ENCODE peak calls at places on chromosome 10, in eight cellular contexts. W is sigmoid colon; L is astrocyte of the cerebellum; R is A549; V is effector CD4-positive, alpha-beta T cell; K is stimulated activated CD4-positive, alpha-beta T cell treated with anti-CD3 and anti-CD28 coated beads, Interleukin-4, amount 100 ng/mL, for 24 hours; J is smooth muscle cell of the brain vasculature; G is GM03348. I is an unnamed sample.

GRCh38 chr10:132995909-132996602 is 53.7 kb upstream of the CFAP46 start:
- DNase-seq in W (no peak), L (no peak), R (no peak), V (no peak), K (no peak), J (no peak), G (no peak), I (no peak)

GRCh38 chr10:68600041-68600778 is 40.1 kb downstream of the TET1 start:
- DNase-seq in W (peak), L (peak), R (peak), V (peak), K (peak), J (peak), G (peak), I (peak)

GRCh38 chr10:21732067-21732772 is 198.2 kb downstream of the MLLT10 start:
- DNase-seq in W (peak), L (peak), R (peak), V (no peak), K (no peak), J (peak), G (peak), I (no peak)

GRCh38 chr10:13346912-13347234 is 1.2 kb downstream of the SEPHS1 start:
- DNase-seq in W (no peak), L (no peak), R (peak), V (no peak), K (no peak), J (no peak), G (no peak), I (no peak)

GRCh38 chr10:119608316-119609155 is 11.8 kb upstream of the TIAL1 start:
- DNase-seq in W (peak), L (no peak), R (peak), V (peak), K (peak), J (no peak), G (peak), I (no peak)

GRCh38 chr10:35005868-35006267 is 84.3 kb downstream of the CUL2 start:
- DNase-seq in W (no peak), L (peak), R (peak), V (no peak), K (no peak), J (no peak), G (peak), I (peak)

GRCh38 chr10:11035318-11035920 is 17.7 kb downstream of the CELF2 start:
- DNase-seq in W (peak), L (peak), R (no peak), V (no peak), K (no peak), J (peak), G (peak), I (peak)

GRCh38 chr10:93495654-93496321 is 624 bp upstream of the CEP55 start:
- DNase-seq in W (no peak), L (no peak), R (peak), V (no peak), K (no peak), J (no peak), G (peak), I (no peak)

GRCh38 chr10:96269438-96270300 is 1.7 kb downstream of the BLNK start:
- DNase-seq in W (no peak), L (no peak), R (no peak), V (no peak), K (no peak), J (no peak), G (no peak), I (no peak)

GRCh38 chr10:110493832-110494426 is 3.8 kb upstream of the DUSP5 start:
- DNase-seq in W (no peak), L (no peak), R (no peak), V (no peak), K (no peak), J (no peak), G (no peak), I (no peak)

I was measured in glomerular endothelial cell.